ENCODE peak calls at places on chromosomes 16 and 17, in ten cellular contexts. T is right atrium auricular region, P is heart left ventricle, S is spleen, A is neural progenitor cell, D is dorsolateral prefrontal cortex, C is gastrocnemius medialis, M is right lobe of liver, Q is H9, F is OCI-LY7. U is an unnamed sample.

GRCh38 chr16:19123535-19124178 is 9.9 kb downstream of the ITPRIPL2 start:
- DNase-seq in C (no peak), T (no peak), Q (no peak), D (no peak), M (peak; percentile 87), P (no peak), S (no peak), F (no peak), A (no peak), U (no peak)

GRCh38 chr16:911101-911500 is 59.7 kb downstream of the LMF1 start:
- DNase-seq in S (no peak), D (no peak), F (no peak), M (no peak), T (no peak), Q (no peak), P (no peak), C (no peak), A (no peak), U (no peak)

GRCh38 chr17:50265212-50265611 is 9.1 kb upstream of the TMEM92 start:
- DNase-seq in S (peak; percentile 52), Q (no peak), C (no peak), T (no peak), F (no peak), P (no peak), M (no peak), A (no peak), D (no peak), U (no peak)

GRCh38 chr16:19909750-19910322 is 25.2 kb upstream of the GPRC5B start:
- DNase-seq in D (no peak), C (no peak), A (no peak), T (no peak), F (no peak), Q (no peak), M (no peak), S (no peak), P (no peak), U (no peak)

GRCh38 chr16:47463771-47464624 is 2.9 kb downstream of the PHKB start:
- DNase-seq in Q (no peak), A (peak; percentile 42), S (no peak), P (no peak), F (peak; percentile 13), T (no peak), C (no peak), M (no peak), D (no peak), U (no peak)

GRCh38 chr16:68548947-68549346 is 9.9 kb downstream of the ZFP90 start:
- DNase-seq in C (no peak), Q (no peak), F (no peak), T (no peak), A (no peak), P (no peak), D (no peak), M (no peak), S (no peak), U (peak; percentile 61)

GRCh38 chr17:70239391-70239826 is 70.1 kb downstream of the KCNJ2 start:
- DNase-seq in A (no peak), M (no peak), T (no peak), P (no peak), C (no peak), F (no peak), Q (no peak), S (no peak), D (no peak), U (no peak)

GRCh38 chr16:86507173-86508027 is 2.9 kb upstream of the FOXF1 start:
- DNase-seq in T (no peak), A (no peak), D (no peak), C (no peak), S (no peak), M (no peak), F (no peak), P (no peak), Q (no peak), U (no peak)

GRCh38 chr17:27533068-27533397 is 76.8 kb downstream of the KSR1 start:
- DNase-seq in S (no peak), A (no peak), Q (no peak), D (no peak), C (no peak), M (no peak), P (no peak), T (no peak), F (no peak), U (no peak)

GRCh38 chr17:27531469-27531948 is 75.3 kb downstream of the KSR1 start:
- DNase-seq in C (no peak), A (no peak), M (no peak), D (no peak), P (no peak), T (no peak), Q (no peak), S (no peak), F (no peak), U (no peak)

GRCh38 chr17:27529230-27529796 is 73.1 kb downstream of the KSR1 start:
- DNase-seq in M (no peak), A (no peak), P (no peak), S (peak; percentile 83), D (no peak), C (no peak), F (peak; percentile 25), Q (no peak), T (no peak), U (no peak)

GRCh38 chr17:27532269-27533067 is 76.2 kb downstream of the KSR1 start:
- DNase-seq in Q (no peak), F (no peak), T (peak; percentile 76), P (no peak), S (peak; percentile 88), C (peak; percentile 29), A (no peak), M (peak; percentile 63), D (no peak), U (no peak)

DNA sequence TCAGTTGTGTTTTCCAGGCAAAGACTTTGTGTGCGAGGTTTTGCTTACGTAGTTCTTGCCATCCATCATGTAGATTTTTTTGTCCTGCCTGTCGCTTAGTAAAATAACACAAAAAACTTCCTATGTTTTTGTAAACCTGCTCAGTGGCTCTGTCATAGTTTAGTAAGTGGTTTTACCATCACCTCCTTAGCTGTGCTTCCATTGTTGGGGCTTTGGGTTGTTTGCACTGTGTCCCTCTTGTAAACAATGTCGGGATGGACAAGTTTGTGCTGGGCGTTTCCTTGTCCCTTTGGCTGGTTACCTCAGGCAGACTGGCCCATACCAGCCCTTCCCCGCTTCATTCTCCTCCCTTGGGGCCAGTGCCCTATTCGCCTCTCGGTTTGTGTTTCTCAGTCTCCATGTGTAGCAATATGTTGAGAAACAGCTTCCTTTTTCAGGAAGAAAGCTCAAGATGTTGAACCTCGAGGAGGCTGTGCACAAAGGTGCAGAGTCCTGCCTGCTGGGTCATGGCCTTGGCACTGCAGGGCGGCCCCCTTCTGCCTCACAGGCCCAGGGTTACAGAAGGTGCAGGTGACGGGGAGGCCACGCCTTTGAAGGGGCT is 74.6 kb downstream of the KSR1 start:
- DNase-seq in A (no peak), T (no peak), P (no peak), F (no peak), C (no peak), M (no peak), S (peak; percentile 86), Q (no peak), D (no peak), U (no peak)
- H3K27ac ChIP-seq in A (no peak overlapping the region), T (no peak overlapping the region), P (peak overlapping the region; percentile 68), F (no peak overlapping the region), C (no peak overlapping the region), M (no peak overlapping the region), S (peak overlapping the region; percentile 68), Q (no peak overlapping the region), D (peak overlapping the region; percentile 80), U (no peak overlapping the region)

DNA sequence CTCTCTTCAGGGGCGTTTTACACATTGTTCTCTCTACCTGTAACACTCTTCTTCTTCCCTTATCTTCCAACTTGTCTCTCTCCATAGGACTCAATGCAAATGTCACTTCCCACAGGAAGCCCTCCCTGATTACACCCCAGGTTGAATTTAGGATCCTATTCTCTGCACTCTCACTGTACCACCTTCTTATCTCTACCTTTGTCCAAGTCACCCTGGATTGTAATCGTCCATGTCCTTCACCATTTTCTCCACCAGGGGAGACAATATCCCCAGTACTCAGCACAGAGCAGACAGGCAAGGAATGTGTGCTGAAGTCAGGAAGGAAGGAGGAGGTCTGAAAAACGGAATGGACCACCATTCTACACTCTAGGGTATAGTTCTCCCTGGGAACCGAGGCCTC is 14.1 kb downstream of the C16orf82 start:
- DNase-seq in F (peak; percentile 12), A (peak; percentile 48), S (no peak), M (no peak), C (no peak), T (no peak), Q (peak; percentile 72), P (no peak), D (no peak), U (no peak)
- TF ChIP-seq CTCF in F (peak; percentile 67), A (peak; percentile 64), S (peak; percentile 18), M (no peak), C (no peak), T (no peak), Q (peak; percentile 71), P (peak; percentile 9), D (no peak), U (peak; percentile 39)

GRCh38 chr17:20071824-20072691 is 62.9 kb downstream of the SPECC1 start:
- DNase-seq in T (no peak), D (no peak), C (no peak), Q (no peak), A (no peak), F (no peak), P (no peak), M (no peak), S (no peak), U (no peak)

GRCh38 chr17:20073056-20073979 is 64.2 kb downstream of the SPECC1 start:
- DNase-seq in F (no peak), M (no peak), C (peak; percentile 37), T (peak; percentile 76), P (peak; percentile 66), Q (no peak), S (peak; percentile 83), A (no peak), D (peak; percentile 76), U (no peak)

GRCh38 chr17:20074001-20074400 is 64.8 kb downstream of the SPECC1 start:
- DNase-seq in T (no peak), D (no peak), S (no peak), M (no peak), F (no peak), Q (no peak), C (no peak), A (no peak), P (no peak), U (no peak)

GRCh38 chr17:20074489-20074888 is 65.3 kb downstream of the SPECC1 start:
- DNase-seq in Q (no peak), F (peak; percentile 5), T (no peak), D (no peak), S (no peak), C (no peak), M (no peak), A (no peak), P (no peak), U (no peak)

GRCh38 chr17:20072692-20072992 is 63.5 kb downstream of the SPECC1 start:
- DNase-seq in A (no peak), Q (no peak), T (no peak), C (no peak), P (no peak), D (no peak), S (no peak), F (no peak), M (no peak), U (no peak)
- H3K27ac ChIP-seq in A (no peak overlapping the region), Q (no peak overlapping the region), T (no peak overlapping the region), C (peak overlapping the region; percentile 28), P (peak overlapping the region; percentile 81), D (peak overlapping the region; percentile 80), S (peak overlapping the region; percentile 3), F (no peak overlapping the region), M (no peak overlapping the region), U (no peak overlapping the region)

DNA sequence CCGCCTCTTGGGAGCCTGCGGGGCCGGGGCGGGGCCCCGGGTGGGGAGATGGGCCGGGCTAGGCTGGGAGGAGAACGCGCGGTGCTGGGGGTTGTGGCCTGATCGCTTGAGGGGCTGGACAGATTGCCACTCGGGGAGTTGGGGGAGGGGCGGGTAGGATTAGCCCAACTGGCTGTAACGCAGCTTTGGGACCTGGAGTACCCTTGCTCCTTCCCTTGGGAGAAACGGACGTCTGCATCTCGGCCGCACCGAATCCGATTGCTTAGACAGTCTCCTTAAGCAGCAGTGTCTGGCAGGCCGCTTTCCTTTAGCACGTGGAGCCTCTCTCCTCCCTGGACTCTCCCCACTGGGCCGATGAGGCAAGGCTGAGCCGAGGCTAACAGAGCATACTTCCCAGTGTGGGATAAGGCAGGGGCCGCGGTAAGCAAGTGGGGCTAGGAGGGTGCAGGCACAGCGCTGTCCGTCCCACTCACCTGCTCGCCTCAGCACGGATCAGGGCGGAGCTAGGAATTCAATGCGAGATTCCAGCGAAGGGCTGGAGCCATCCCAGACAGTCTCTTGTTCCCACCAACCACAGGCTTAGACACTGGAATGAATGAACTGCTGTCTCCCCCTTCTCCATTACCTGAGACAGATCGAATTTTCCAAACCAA is 540 bp upstream of the ACLY start:
- DNase-seq in D (peak; percentile 64), C (no peak), F (no peak), P (no peak), T (no peak), A (peak; percentile 85), S (no peak), Q (peak; percentile 92), M (peak; percentile 68), U (no peak)
- TF ChIP-seq CTCF in D (peak; percentile 11), C (no peak), F (no peak), P (no peak), T (no peak), A (no peak), S (no peak), Q (no peak), M (no peak), U (no peak)

U was measured in CD4-positive, alpha-beta T cell.